ENCODE peak calls at places on chromosomes 16 and 17, in eight cellular contexts. One of them, this sample, is unnamed.

GRCh38 chr17:77616243-77616731 is 342.2 kb upstream of the TNRC6C start:
- DNase-seq in amniotic epithelial cell: peak
- DNase-seq in anterior cingulate cortex: no peak
- DNase-seq in mucosa of descending colon: no peak
- DNase-seq in DND-41: no peak
- DNase-seq in RPMI8226: no peak
- DNase-seq in Calu3: peak
- DNase-seq in GM13977: no peak
- DNase-seq in this sample: no peak

GRCh38 chr17:76075364-76076099 is 951 bp downstream of the GALR2 start:
- DNase-seq in RPMI8226: no peak
- DNase-seq in Calu3: peak
- DNase-seq in GM13977: no peak
- DNase-seq in DND-41: no peak
- DNase-seq in amniotic epithelial cell: no peak
- DNase-seq in anterior cingulate cortex: no peak
- DNase-seq in mucosa of descending colon: peak
- DNase-seq in this sample: no peak

GRCh38 chr17:67067571-67068517 is 23.5 kb downstream of the CACNG1 start:
- DNase-seq in RPMI8226: no peak
- DNase-seq in GM13977: no peak
- DNase-seq in Calu3: no peak
- DNase-seq in anterior cingulate cortex: no peak
- DNase-seq in amniotic epithelial cell: no peak
- DNase-seq in mucosa of descending colon: no peak
- DNase-seq in DND-41: no peak
- DNase-seq in this sample: no peak

GRCh38 chr17:5592382-5592781 is 8.1 kb upstream of the NLRP1 start:
- DNase-seq in anterior cingulate cortex: no peak
- DNase-seq in mucosa of descending colon: no peak
- DNase-seq in DND-41: no peak
- DNase-seq in Calu3: no peak
- DNase-seq in RPMI8226: peak
- DNase-seq in GM13977: peak
- DNase-seq in amniotic epithelial cell: peak
- DNase-seq in this sample: peak

GRCh38 chr17:50443492-50444051 is 17.6 kb downstream of the ACSF2 start:
- DNase-seq in amniotic epithelial cell: peak
- DNase-seq in Calu3: no peak
- DNase-seq in RPMI8226: no peak
- DNase-seq in anterior cingulate cortex: no peak
- DNase-seq in DND-41: no peak
- DNase-seq in mucosa of descending colon: peak
- DNase-seq in GM13977: no peak
- DNase-seq in this sample: no peak

GRCh38 chr16:57592591-57593003 is 35.8 kb upstream of the ADGRG1 start:
- DNase-seq in RPMI8226: peak
- DNase-seq in anterior cingulate cortex: no peak
- DNase-seq in mucosa of descending colon: no peak
- DNase-seq in DND-41: peak
- DNase-seq in Calu3: no peak
- DNase-seq in amniotic epithelial cell: no peak
- DNase-seq in GM13977: no peak
- DNase-seq in this sample: no peak

GRCh38 chr16:23014592-23014991 is 134.7 kb downstream of the USP31 start:
- DNase-seq in amniotic epithelial cell: no peak
- DNase-seq in Calu3: peak
- DNase-seq in DND-41: no peak
- DNase-seq in anterior cingulate cortex: no peak
- DNase-seq in GM13977: no peak
- DNase-seq in RPMI8226: peak
- DNase-seq in mucosa of descending colon: no peak
- DNase-seq in this sample: no peak

GRCh38 chr16:74563828-74564263 is 43.1 kb downstream of the GLG1 start:
- DNase-seq in mucosa of descending colon: no peak
- DNase-seq in anterior cingulate cortex: no peak
- DNase-seq in RPMI8226: no peak
- DNase-seq in Calu3: peak
- DNase-seq in amniotic epithelial cell: peak
- DNase-seq in DND-41: no peak
- DNase-seq in GM13977: no peak
- DNase-seq in this sample: no peak

GRCh38 chr16:16861546-16861945 is 482.6 kb downstream of the NPIPA7 start:
- DNase-seq in RPMI8226: peak
- DNase-seq in anterior cingulate cortex: peak
- DNase-seq in Calu3: peak
- DNase-seq in GM13977: peak
- DNase-seq in mucosa of descending colon: peak
- DNase-seq in DND-41: peak
- DNase-seq in amniotic epithelial cell: peak
- DNase-seq in this sample: no peak

GRCh38 chr17:72362466-72363335 is 241.9 kb downstream of the SOX9 start:
- DNase-seq in anterior cingulate cortex: no peak
- DNase-seq in DND-41: no peak
- DNase-seq in Calu3: no peak
- DNase-seq in RPMI8226: no peak
- DNase-seq in amniotic epithelial cell: peak
- DNase-seq in mucosa of descending colon: no peak
- DNase-seq in GM13977: no peak
- DNase-seq in this sample: no peak

GRCh38 chr16:54597222-54597621 is 310.6 kb upstream of the IRX3 start:
- DNase-seq in anterior cingulate cortex: no peak
- DNase-seq in amniotic epithelial cell: no peak
- DNase-seq in DND-41: no peak
- DNase-seq in mucosa of descending colon: no peak
- DNase-seq in RPMI8226: no peak
- DNase-seq in Calu3: no peak
- DNase-seq in GM13977: no peak
- DNase-seq in this sample: no peak

GRCh38 chr17:38598536-38598935 is 7.2 kb downstream of the SRCIN1 start:
- DNase-seq in GM13977: peak
- DNase-seq in amniotic epithelial cell: peak
- DNase-seq in mucosa of descending colon: peak
- DNase-seq in anterior cingulate cortex: peak
- DNase-seq in DND-41: peak
- DNase-seq in Calu3: peak
- DNase-seq in RPMI8226: peak
- DNase-seq in this sample: peak

GRCh38 chr16:89658221-89658879 is 714 bp downstream of the SPATA33 start:
- DNase-seq in Calu3: peak
- DNase-seq in amniotic epithelial cell: no peak
- DNase-seq in RPMI8226: peak
- DNase-seq in GM13977: no peak
- DNase-seq in mucosa of descending colon: no peak
- DNase-seq in DND-41: no peak
- DNase-seq in anterior cingulate cortex: no peak
- DNase-seq in this sample: no peak

GRCh38 chr16:29811896-29812665 is at the start of gene PRRT2:
- DNase-seq in Calu3: peak
- DNase-seq in DND-41: peak
- DNase-seq in mucosa of descending colon: peak
- DNase-seq in amniotic epithelial cell: peak
- DNase-seq in GM13977: no peak
- DNase-seq in RPMI8226: peak
- DNase-seq in anterior cingulate cortex: peak
- DNase-seq in this sample: peak